ENCODE peak calls at places on chromosome 16, in eight cellular contexts. T is right atrium auricular region; C is left colon; Y is activated naive CD4-positive, alpha-beta T cell treated with anti-CD3 and anti-CD28 coated beads, Interleukin-2, amount 50 U/mL, for 72 hours; P is stimulated activated CD4-positive, alpha-beta T cell treated with anti-CD3 and anti-CD28 coated beads, Interleukin-12 subunit alpha, Interleukin-12 subunit beta, amount 100 ng/mL, for 24 hours; O is WTC11; K is thoracic aorta; Q is ACHN. D is an unnamed sample.

GRCh38 chr16:6827272-6827671 is 505.4 kb upstream of the RBFOX1 start:
- DNase-seq in P (no peak), K (no peak), C (no peak), Y (no peak), T (no peak), O (no peak), Q (no peak), D (no peak)

GRCh38 chr16:78297066-78297666 is 197.7 kb downstream of the WWOX start:
- DNase-seq in T (no peak), K (no peak), Y (no peak), O (no peak), P (no peak), Q (no peak), C (no peak), D (no peak)

GRCh38 chr16:10551881-10552280 is 28.5 kb downstream of the EMP2 start:
- DNase-seq in K (no peak), Q (no peak), Y (no peak), P (no peak), O (no peak), C (no peak), T (no peak), D (no peak)

GRCh38 chr16:73140944-73141343 is 93.0 kb upstream of the ZFHX3 start:
- DNase-seq in P (no peak), Y (no peak), K (no peak), Q (no peak), T (no peak), O (no peak), C (no peak), D (no peak)

GRCh38 chr16:67393111-67393789 is at the start of gene TPPP3:
- DNase-seq in P (no peak), K (peak), C (peak), T (peak), O (peak), Q (peak), Y (peak), D (peak)

GRCh38 chr16:58615280-58615679 is 14.3 kb downstream of the CNOT1 start:
- DNase-seq in T (no peak), K (no peak), P (no peak), O (no peak), Q (no peak), Y (no peak), C (no peak), D (no peak)

GRCh38 chr16:84088695-84089395 is 27.9 kb downstream of the MBTPS1 start:
- DNase-seq in Q (no peak), O (no peak), T (no peak), K (no peak), Y (peak), C (peak), P (peak), D (no peak)

GRCh38 chr16:81574168-81574567 is 129.6 kb downstream of the CMIP start:
- DNase-seq in Q (no peak), K (no peak), T (no peak), P (no peak), C (no peak), O (no peak), Y (no peak), D (no peak)

GRCh38 chr16:48393843-48394703 is 8.9 kb upstream of the SIAH1 start:
- DNase-seq in Q (no peak), O (no peak), K (no peak), T (peak), Y (no peak), C (no peak), P (no peak), D (peak)

GRCh38 chr16:72112452-72112792 is 18.8 kb downstream of the DHX38 start:
- DNase-seq in C (no peak), O (no peak), Y (no peak), Q (no peak), P (no peak), K (no peak), T (no peak), D (no peak)

GRCh38 chr16:81181013-81181720 is 57.3 kb upstream of the BCO1 start:
- DNase-seq in K (peak), O (peak), Y (no peak), T (peak), Q (peak), P (no peak), C (peak), D (no peak)

GRCh38 chr16:88746511-88746910 is 38.5 kb downstream of the PIEZO1 start:
- DNase-seq in K (no peak), P (no peak), T (peak), Y (no peak), O (no peak), Q (no peak), C (no peak), D (no peak)

GRCh38 chr16:89960966-89961365 is 12.4 kb downstream of the DEF8 start:
- DNase-seq in Q (no peak), C (no peak), Y (no peak), P (no peak), K (no peak), T (no peak), O (no peak), D (no peak)

GRCh38 chr16:5738586-5738985 is 641.0 kb upstream of the EEF2KMT start:
- DNase-seq in P (no peak), C (no peak), K (no peak), O (no peak), Y (no peak), T (no peak), Q (no peak), D (no peak)

GRCh38 chr16:74999683-75000480 is 1.1 kb downstream of the ZNRF1 start:
- DNase-seq in Q (peak), P (no peak), C (peak), K (no peak), Y (peak), T (peak), O (peak), D (peak)